ENCODE peak calls at places on chromosomes 13 and 19, in four cellular contexts. E, M, F and I are unnamed samples.

GRCh38 chr19:4064551-4065260 is 2.0 kb downstream of the ZBTB7A start:
- DNase-seq in E (no peak), M (no peak), F (no peak), I (no peak)

GRCh38 chr13:28047784-28048388 is 52.5 kb downstream of the FLT3 start:
- DNase-seq in E (peak; percentile 34), M (no peak), F (peak; percentile 78), I (no peak)

GRCh38 chr13:40484101-40484800 is 182.2 kb downstream of the FOXO1 start:
- DNase-seq in E (no peak), M (no peak), F (no peak), I (no peak)

GRCh38 chr13:75365724-75366173 is 116.2 kb downstream of the TBC1D4 start:
- DNase-seq in E (peak; percentile 94), M (no peak), F (peak; percentile 66), I (peak; percentile 69)

GRCh38 chr13:113322890-113323651 is 26.0 kb downstream of the LAMP1 start:
- DNase-seq in E (no peak), M (no peak), F (no peak), I (no peak)

GRCh38 chr19:40431698-40432097 is 5.9 kb upstream of the SERTAD1 start:
- DNase-seq in E (no peak), M (no peak), F (no peak), I (no peak)

GRCh38 chr13:28658796-28659610 is at the start of gene POMP:
- DNase-seq in E (peak; percentile 86), M (peak; percentile 83), F (peak; percentile 94), I (peak; percentile 94)

GRCh38 chr13:21324793-21325192 is 134.3 kb downstream of the ZDHHC20 start:
- DNase-seq in E (no peak), M (no peak), F (no peak), I (no peak)

GRCh38 chr19:1247747-1248453 is 483 bp upstream of the MIDN start:
- DNase-seq in E (no peak), M (peak; percentile 58), F (peak; percentile 79), I (peak; percentile 63)

GRCh38 chr19:16026756-16027155 is 49.5 kb upstream of the TPM4 start:
- DNase-seq in E (no peak), M (no peak), F (no peak), I (no peak)

GRCh38 chr13:101301053-101301452 is 115.3 kb downstream of the NALCN start:
- DNase-seq in E (no peak), M (no peak), F (no peak), I (no peak)

GRCh38 chr13:73341748-73342147 is 282.9 kb downstream of the KLF5 start:
- DNase-seq in E (no peak), M (no peak), F (no peak), I (peak; percentile 51)

GRCh38 chr13:111423168-111423785 is 102.8 kb downstream of the TEX29 start:
- DNase-seq in E (peak; percentile 79), M (no peak), F (no peak), I (peak; percentile 89)

GRCh38 chr19:29879655-29879974 is 62.4 kb upstream of the URI1 start:
- DNase-seq in E (no peak), M (no peak), F (no peak), I (no peak)